ENCODE peak calls at places on chromosomes 12 and 14, in nine cellular contexts. One of them, this sample, is unnamed.

GRCh38 chr14:72736791-72737559 is 156.9 kb downstream of the DPF3 start:
- DNase-seq in HuH-7.5: no peak
- DNase-seq in psoas muscle: no peak
- DNase-seq in GOT3: no peak
- DNase-seq in C1 segment of cervical spinal cord: no peak
- DNase-seq in fibroblast of lung: peak
- DNase-seq in H7: no peak
- DNase-seq in kidney glomerular epithelial cell: no peak
- DNase-seq in NCI-H1105 treated with DMSO at 0.1 percent for 48 hours: no peak
- DNase-seq in this sample: no peak

GRCh38 chr14:94748667-94749347 is 21.1 kb downstream of the GSC start:
- DNase-seq in fibroblast of lung: no peak
- DNase-seq in HuH-7.5: peak
- DNase-seq in GOT3: no peak
- DNase-seq in H7: peak
- DNase-seq in kidney glomerular epithelial cell: peak
- DNase-seq in NCI-H1105 treated with DMSO at 0.1 percent for 48 hours: peak
- DNase-seq in C1 segment of cervical spinal cord: no peak
- DNase-seq in psoas muscle: no peak
- DNase-seq in this sample: peak

GRCh38 chr14:106843951-106844483 is 1317.6 kb downstream of the TMEM121 start:
- DNase-seq in psoas muscle: no peak
- DNase-seq in HuH-7.5: no peak
- DNase-seq in H7: no peak
- DNase-seq in kidney glomerular epithelial cell: peak
- DNase-seq in fibroblast of lung: no peak
- DNase-seq in C1 segment of cervical spinal cord: no peak
- DNase-seq in NCI-H1105 treated with DMSO at 0.1 percent for 48 hours: peak
- DNase-seq in GOT3: no peak
- DNase-seq in this sample: no peak

GRCh38 chr14:23301969-23302289 is 730 bp downstream of the PPP1R3E start:
- DNase-seq in NCI-H1105 treated with DMSO at 0.1 percent for 48 hours: no peak
- DNase-seq in C1 segment of cervical spinal cord: no peak
- DNase-seq in H7: no peak
- DNase-seq in psoas muscle: no peak
- DNase-seq in HuH-7.5: no peak
- DNase-seq in GOT3: no peak
- DNase-seq in kidney glomerular epithelial cell: no peak
- DNase-seq in fibroblast of lung: no peak
- DNase-seq in this sample: no peak

GRCh38 chr12:130627175-130627574 is 88.9 kb downstream of the RIMBP2 start:
- DNase-seq in fibroblast of lung: no peak
- DNase-seq in psoas muscle: no peak
- DNase-seq in HuH-7.5: no peak
- DNase-seq in GOT3: no peak
- DNase-seq in kidney glomerular epithelial cell: no peak
- DNase-seq in NCI-H1105 treated with DMSO at 0.1 percent for 48 hours: no peak
- DNase-seq in H7: no peak
- DNase-seq in C1 segment of cervical spinal cord: no peak
- DNase-seq in this sample: no peak

GRCh38 chr12:57740656-57741412 is 2.3 kb upstream of the AGAP2 start:
- DNase-seq in fibroblast of lung: no peak
- DNase-seq in H7: no peak
- DNase-seq in NCI-H1105 treated with DMSO at 0.1 percent for 48 hours: no peak
- DNase-seq in HuH-7.5: no peak
- DNase-seq in psoas muscle: no peak
- DNase-seq in GOT3: no peak
- DNase-seq in kidney glomerular epithelial cell: no peak
- DNase-seq in C1 segment of cervical spinal cord: no peak
- DNase-seq in this sample: no peak

GRCh38 chr14:64720190-64720589 is 16.0 kb downstream of the PLEKHG3 start:
- DNase-seq in psoas muscle: peak
- DNase-seq in GOT3: no peak
- DNase-seq in H7: no peak
- DNase-seq in fibroblast of lung: peak
- DNase-seq in NCI-H1105 treated with DMSO at 0.1 percent for 48 hours: no peak
- DNase-seq in HuH-7.5: peak
- DNase-seq in C1 segment of cervical spinal cord: no peak
- DNase-seq in kidney glomerular epithelial cell: peak
- DNase-seq in this sample: peak

GRCh38 chr12:102026728-102027127 is 35.1 kb downstream of the WASHC3 start:
- DNase-seq in NCI-H1105 treated with DMSO at 0.1 percent for 48 hours: no peak
- DNase-seq in GOT3: no peak
- DNase-seq in kidney glomerular epithelial cell: no peak
- DNase-seq in H7: peak
- DNase-seq in C1 segment of cervical spinal cord: no peak
- DNase-seq in fibroblast of lung: no peak
- DNase-seq in HuH-7.5: no peak
- DNase-seq in psoas muscle: no peak
- DNase-seq in this sample: no peak

GRCh38 chr14:22433059-22433458 is 156.0 kb downstream of the DAD1 start:
- DNase-seq in psoas muscle: no peak
- DNase-seq in NCI-H1105 treated with DMSO at 0.1 percent for 48 hours: no peak
- DNase-seq in fibroblast of lung: no peak
- DNase-seq in GOT3: no peak
- DNase-seq in H7: no peak
- DNase-seq in kidney glomerular epithelial cell: no peak
- DNase-seq in C1 segment of cervical spinal cord: no peak
- DNase-seq in HuH-7.5: no peak
- DNase-seq in this sample: no peak

GRCh38 chr12:103801709-103802585 is 39.1 kb downstream of the NT5DC3 start:
- DNase-seq in C1 segment of cervical spinal cord: peak
- DNase-seq in H7: no peak
- DNase-seq in GOT3: no peak
- DNase-seq in psoas muscle: peak
- DNase-seq in fibroblast of lung: peak
- DNase-seq in HuH-7.5: no peak
- DNase-seq in NCI-H1105 treated with DMSO at 0.1 percent for 48 hours: no peak
- DNase-seq in kidney glomerular epithelial cell: peak
- DNase-seq in this sample: peak

GRCh38 chr12:69405466-69405865 is 45.9 kb downstream of the YEATS4 start:
- DNase-seq in NCI-H1105 treated with DMSO at 0.1 percent for 48 hours: no peak
- DNase-seq in psoas muscle: no peak
- DNase-seq in C1 segment of cervical spinal cord: no peak
- DNase-seq in HuH-7.5: no peak
- DNase-seq in fibroblast of lung: peak
- DNase-seq in GOT3: peak
- DNase-seq in kidney glomerular epithelial cell: peak
- DNase-seq in H7: no peak
- DNase-seq in this sample: peak

GRCh38 chr14:23306412-23307145 is at the start of gene BCL2L2:
- DNase-seq in kidney glomerular epithelial cell: peak
- DNase-seq in H7: peak
- DNase-seq in psoas muscle: peak
- DNase-seq in C1 segment of cervical spinal cord: peak
- DNase-seq in HuH-7.5: peak
- DNase-seq in fibroblast of lung: peak
- DNase-seq in GOT3: no peak
- DNase-seq in NCI-H1105 treated with DMSO at 0.1 percent for 48 hours: peak
- DNase-seq in this sample: peak

GRCh38 chr14:29144598-29144997 is 378.0 kb downstream of the FOXG1 start:
- DNase-seq in psoas muscle: no peak
- DNase-seq in fibroblast of lung: peak
- DNase-seq in NCI-H1105 treated with DMSO at 0.1 percent for 48 hours: no peak
- DNase-seq in C1 segment of cervical spinal cord: no peak
- DNase-seq in GOT3: no peak
- DNase-seq in kidney glomerular epithelial cell: no peak
- DNase-seq in HuH-7.5: no peak
- DNase-seq in H7: no peak
- DNase-seq in this sample: peak

GRCh38 chr12:13945641-13946040 is 35.8 kb downstream of the GRIN2B start:
- DNase-seq in C1 segment of cervical spinal cord: no peak
- DNase-seq in GOT3: no peak
- DNase-seq in HuH-7.5: no peak
- DNase-seq in kidney glomerular epithelial cell: peak
- DNase-seq in fibroblast of lung: no peak
- DNase-seq in H7: no peak
- DNase-seq in NCI-H1105 treated with DMSO at 0.1 percent for 48 hours: no peak
- DNase-seq in psoas muscle: no peak
- DNase-seq in this sample: no peak

GRCh38 chr12:7113389-7113871 is 4.4 kb upstream of the C1RL start:
- DNase-seq in fibroblast of lung: no peak
- DNase-seq in kidney glomerular epithelial cell: peak
- DNase-seq in H7: peak
- DNase-seq in GOT3: no peak
- DNase-seq in NCI-H1105 treated with DMSO at 0.1 percent for 48 hours: peak
- DNase-seq in C1 segment of cervical spinal cord: peak
- DNase-seq in HuH-7.5: no peak
- DNase-seq in psoas muscle: no peak
- DNase-seq in this sample: no peak

GRCh38 chr14:94116701-94117100 is 6.2 kb downstream of the IFI27 start:
- DNase-seq in H7: no peak
- DNase-seq in fibroblast of lung: no peak
- DNase-seq in psoas muscle: no peak
- DNase-seq in HuH-7.5: no peak
- DNase-seq in NCI-H1105 treated with DMSO at 0.1 percent for 48 hours: no peak
- DNase-seq in kidney glomerular epithelial cell: no peak
- DNase-seq in GOT3: no peak
- DNase-seq in C1 segment of cervical spinal cord: no peak
- DNase-seq in this sample: no peak

GRCh38 chr12:110100315-110100970 is 23.7 kb upstream of the IFT81 start:
- DNase-seq in psoas muscle: peak
- DNase-seq in NCI-H1105 treated with DMSO at 0.1 percent for 48 hours: peak
- DNase-seq in C1 segment of cervical spinal cord: peak
- DNase-seq in HuH-7.5: no peak
- DNase-seq in H7: peak
- DNase-seq in GOT3: no peak
- DNase-seq in kidney glomerular epithelial cell: peak
- DNase-seq in fibroblast of lung: peak
- DNase-seq in this sample: peak

GRCh38 chr14:94342334-94342934 is 19.3 kb upstream of the SERPINA6 start:
- DNase-seq in psoas muscle: peak
- DNase-seq in kidney glomerular epithelial cell: peak
- DNase-seq in fibroblast of lung: peak
- DNase-seq in H7: no peak
- DNase-seq in NCI-H1105 treated with DMSO at 0.1 percent for 48 hours: peak
- DNase-seq in C1 segment of cervical spinal cord: no peak
- DNase-seq in GOT3: peak
- DNase-seq in HuH-7.5: peak
- DNase-seq in this sample: peak

GRCh38 chr12:110853856-110854255 is 7.1 kb downstream of the CCDC63 start:
- DNase-seq in fibroblast of lung: no peak
- DNase-seq in NCI-H1105 treated with DMSO at 0.1 percent for 48 hours: no peak
- DNase-seq in H7: peak
- DNase-seq in psoas muscle: no peak
- DNase-seq in GOT3: no peak
- DNase-seq in C1 segment of cervical spinal cord: no peak
- DNase-seq in kidney glomerular epithelial cell: no peak
- DNase-seq in HuH-7.5: no peak
- DNase-seq in this sample: no peak

GRCh38 chr14:35438910-35439713 is 34.6 kb upstream of the NFKBIA start:
- DNase-seq in GOT3: no peak
- DNase-seq in C1 segment of cervical spinal cord: no peak
- DNase-seq in H7: peak
- DNase-seq in psoas muscle: no peak
- DNase-seq in fibroblast of lung: no peak
- DNase-seq in NCI-H1105 treated with DMSO at 0.1 percent for 48 hours: no peak
- DNase-seq in kidney glomerular epithelial cell: no peak
- DNase-seq in HuH-7.5: peak
- DNase-seq in this sample: peak

GRCh38 chr12:77349703-77350102 is 284.3 kb upstream of the E2F7 start:
- DNase-seq in fibroblast of lung: peak
- DNase-seq in GOT3: no peak
- DNase-seq in HuH-7.5: no peak
- DNase-seq in kidney glomerular epithelial cell: no peak
- DNase-seq in NCI-H1105 treated with DMSO at 0.1 percent for 48 hours: no peak
- DNase-seq in C1 segment of cervical spinal cord: no peak
- DNase-seq in psoas muscle: no peak
- DNase-seq in H7: no peak
- DNase-seq in this sample: no peak

GRCh38 chr12:3293446-3294161 is 197.4 kb upstream of the PRMT8 start:
- DNase-seq in GOT3: no peak
- DNase-seq in HuH-7.5: no peak
- DNase-seq in C1 segment of cervical spinal cord: no peak
- DNase-seq in fibroblast of lung: peak
- DNase-seq in NCI-H1105 treated with DMSO at 0.1 percent for 48 hours: no peak
- DNase-seq in kidney glomerular epithelial cell: peak
- DNase-seq in H7: no peak
- DNase-seq in psoas muscle: no peak
- DNase-seq in this sample: peak

GRCh38 chr14:68612049-68612448 is 180.8 kb downstream of the ZFP36L1 start:
- DNase-seq in HuH-7.5: no peak
- DNase-seq in fibroblast of lung: no peak
- DNase-seq in H7: no peak
- DNase-seq in C1 segment of cervical spinal cord: no peak
- DNase-seq in NCI-H1105 treated with DMSO at 0.1 percent for 48 hours: no peak
- DNase-seq in kidney glomerular epithelial cell: no peak
- DNase-seq in psoas muscle: no peak
- DNase-seq in GOT3: no peak
- DNase-seq in this sample: no peak

GRCh38 chr14:104897286-104898194 is 27.1 kb upstream of the PLD4 start:
- DNase-seq in NCI-H1105 treated with DMSO at 0.1 percent for 48 hours: no peak
- DNase-seq in GOT3: no peak
- DNase-seq in kidney glomerular epithelial cell: no peak
- DNase-seq in H7: peak
- DNase-seq in HuH-7.5: no peak
- DNase-seq in psoas muscle: peak
- DNase-seq in fibroblast of lung: no peak
- DNase-seq in C1 segment of cervical spinal cord: no peak
- DNase-seq in this sample: no peak

GRCh38 chr14:105168496-105168978 is at the start of gene JAG2:
- DNase-seq in H7: peak
- DNase-seq in psoas muscle: peak
- DNase-seq in NCI-H1105 treated with DMSO at 0.1 percent for 48 hours: peak
- DNase-seq in kidney glomerular epithelial cell: peak
- DNase-seq in HuH-7.5: peak
- DNase-seq in fibroblast of lung: peak
- DNase-seq in GOT3: no peak
- DNase-seq in C1 segment of cervical spinal cord: no peak
- DNase-seq in this sample: peak

GRCh38 chr14:74879427-74880180 is 2.1 kb upstream of the DLST start:
- DNase-seq in psoas muscle: no peak
- DNase-seq in NCI-H1105 treated with DMSO at 0.1 percent for 48 hours: no peak
- DNase-seq in GOT3: no peak
- DNase-seq in fibroblast of lung: no peak
- DNase-seq in HuH-7.5: no peak
- DNase-seq in C1 segment of cervical spinal cord: no peak
- DNase-seq in kidney glomerular epithelial cell: no peak
- DNase-seq in H7: no peak
- DNase-seq in this sample: no peak

GRCh38 chr14:99660006-99660566 is 15.2 kb downstream of the HHIPL1 start:
- DNase-seq in fibroblast of lung: no peak
- DNase-seq in C1 segment of cervical spinal cord: no peak
- DNase-seq in GOT3: no peak
- DNase-seq in HuH-7.5: no peak
- DNase-seq in kidney glomerular epithelial cell: peak
- DNase-seq in psoas muscle: no peak
- DNase-seq in H7: no peak
- DNase-seq in NCI-H1105 treated with DMSO at 0.1 percent for 48 hours: peak
- DNase-seq in this sample: no peak

GRCh38 chr14:104659764-104660523 is 29.5 kb upstream of the INF2 start:
- DNase-seq in psoas muscle: no peak
- DNase-seq in HuH-7.5: no peak
- DNase-seq in fibroblast of lung: no peak
- DNase-seq in kidney glomerular epithelial cell: no peak
- DNase-seq in C1 segment of cervical spinal cord: no peak
- DNase-seq in GOT3: no peak
- DNase-seq in NCI-H1105 treated with DMSO at 0.1 percent for 48 hours: no peak
- DNase-seq in H7: peak
- DNase-seq in this sample: no peak

GRCh38 chr14:72625689-72626088 is 268.2 kb downstream of the DPF3 start:
- DNase-seq in GOT3: no peak
- DNase-seq in NCI-H1105 treated with DMSO at 0.1 percent for 48 hours: no peak
- DNase-seq in HuH-7.5: no peak
- DNase-seq in H7: no peak
- DNase-seq in C1 segment of cervical spinal cord: no peak
- DNase-seq in psoas muscle: no peak
- DNase-seq in fibroblast of lung: no peak
- DNase-seq in kidney glomerular epithelial cell: no peak
- DNase-seq in this sample: no peak

GRCh38 chr12:79648872-79649271 is 41.9 kb downstream of the PAWR start:
- DNase-seq in GOT3: no peak
- DNase-seq in psoas muscle: no peak
- DNase-seq in NCI-H1105 treated with DMSO at 0.1 percent for 48 hours: no peak
- DNase-seq in C1 segment of cervical spinal cord: no peak
- DNase-seq in fibroblast of lung: peak
- DNase-seq in kidney glomerular epithelial cell: no peak
- DNase-seq in HuH-7.5: no peak
- DNase-seq in H7: no peak
- DNase-seq in this sample: no peak

GRCh38 chr12:57240069-57240921 is 10.7 kb downstream of the STAC3 start:
- DNase-seq in psoas muscle: peak
- DNase-seq in NCI-H1105 treated with DMSO at 0.1 percent for 48 hours: peak
- DNase-seq in H7: peak
- DNase-seq in HuH-7.5: peak
- DNase-seq in GOT3: no peak
- DNase-seq in kidney glomerular epithelial cell: no peak
- DNase-seq in C1 segment of cervical spinal cord: no peak
- DNase-seq in fibroblast of lung: peak
- DNase-seq in this sample: no peak